ENCODE peak calls at places on chromosomes 13 and 19, in five cellular contexts. One of them, this sample, is unnamed.

GRCh38 chr19:41808663-41809566 is 12.5 kb downstream of the CEACAM3 start:
- DNase-seq in activated CD8-positive, alpha-beta memory T cell treated with anti-CD3 and anti-CD28 coated beads for 48 hours: no peak
- DNase-seq in dorsolateral prefrontal cortex: no peak
- DNase-seq in GM12865: no peak
- DNase-seq in T-helper 9 cell: no peak
- DNase-seq in this sample: no peak

GRCh38 chr13:100244431-100244830 is 155.5 kb downstream of the PCCA start:
- DNase-seq in activated CD8-positive, alpha-beta memory T cell treated with anti-CD3 and anti-CD28 coated beads for 48 hours: no peak
- DNase-seq in dorsolateral prefrontal cortex: no peak
- DNase-seq in GM12865: no peak
- DNase-seq in T-helper 9 cell: no peak
- DNase-seq in this sample: no peak

GRCh38 chr13:100535401-100536135 is 53.0 kb downstream of the GGACT start:
- DNase-seq in activated CD8-positive, alpha-beta memory T cell treated with anti-CD3 and anti-CD28 coated beads for 48 hours: no peak
- DNase-seq in dorsolateral prefrontal cortex: no peak
- DNase-seq in GM12865: no peak
- DNase-seq in T-helper 9 cell: no peak
- DNase-seq in this sample: no peak

GRCh38 chr13:63393112-63393511 is 1977.5 kb upstream of the PCDH20 start:
- DNase-seq in activated CD8-positive, alpha-beta memory T cell treated with anti-CD3 and anti-CD28 coated beads for 48 hours: no peak
- DNase-seq in dorsolateral prefrontal cortex: no peak
- DNase-seq in GM12865: no peak
- DNase-seq in T-helper 9 cell: no peak
- DNase-seq in this sample: no peak

GRCh38 chr13:31528758-31529157 is 210.6 kb upstream of the RXFP2 start:
- DNase-seq in activated CD8-positive, alpha-beta memory T cell treated with anti-CD3 and anti-CD28 coated beads for 48 hours: no peak
- DNase-seq in dorsolateral prefrontal cortex: no peak
- DNase-seq in GM12865: no peak
- DNase-seq in T-helper 9 cell: no peak
- DNase-seq in this sample: no peak

GRCh38 chr19:2385053-2385721 is 25.1 kb downstream of the TMPRSS9 start:
- DNase-seq in activated CD8-positive, alpha-beta memory T cell treated with anti-CD3 and anti-CD28 coated beads for 48 hours: no peak
- DNase-seq in dorsolateral prefrontal cortex: no peak
- DNase-seq in GM12865: no peak
- DNase-seq in T-helper 9 cell: no peak
- DNase-seq in this sample: no peak

GRCh38 chr13:53782400-53783030 is 753.9 kb downstream of the OLFM4 start:
- DNase-seq in activated CD8-positive, alpha-beta memory T cell treated with anti-CD3 and anti-CD28 coated beads for 48 hours: no peak
- DNase-seq in dorsolateral prefrontal cortex: no peak
- DNase-seq in GM12865: peak
- DNase-seq in T-helper 9 cell: no peak
- DNase-seq in this sample: peak

GRCh38 chr13:26839682-26840081 is 79.1 kb upstream of the GPR12 start:
- DNase-seq in activated CD8-positive, alpha-beta memory T cell treated with anti-CD3 and anti-CD28 coated beads for 48 hours: no peak
- DNase-seq in dorsolateral prefrontal cortex: no peak
- DNase-seq in GM12865: no peak
- DNase-seq in T-helper 9 cell: no peak
- DNase-seq in this sample: no peak

GRCh38 chr13:76872686-76873085 is 13.5 kb downstream of the KCTD12 start:
- DNase-seq in activated CD8-positive, alpha-beta memory T cell treated with anti-CD3 and anti-CD28 coated beads for 48 hours: no peak
- DNase-seq in dorsolateral prefrontal cortex: no peak
- DNase-seq in GM12865: no peak
- DNase-seq in T-helper 9 cell: no peak
- DNase-seq in this sample: no peak

GRCh38 chr19:36686365-36687213 is 823 bp upstream of the ZNF567 start:
- DNase-seq in activated CD8-positive, alpha-beta memory T cell treated with anti-CD3 and anti-CD28 coated beads for 48 hours: no peak
- DNase-seq in dorsolateral prefrontal cortex: peak
- DNase-seq in GM12865: no peak
- DNase-seq in T-helper 9 cell: no peak
- DNase-seq in this sample: peak

GRCh38 chr19:4140237-4140711 is 13.2 kb upstream of the CREB3L3 start:
- DNase-seq in activated CD8-positive, alpha-beta memory T cell treated with anti-CD3 and anti-CD28 coated beads for 48 hours: no peak
- DNase-seq in dorsolateral prefrontal cortex: peak
- DNase-seq in GM12865: peak
- DNase-seq in T-helper 9 cell: no peak
- DNase-seq in this sample: peak

GRCh38 chr13:105806335-105806920 is 729.0 kb downstream of the EFNB2 start:
- DNase-seq in activated CD8-positive, alpha-beta memory T cell treated with anti-CD3 and anti-CD28 coated beads for 48 hours: no peak
- DNase-seq in dorsolateral prefrontal cortex: no peak
- DNase-seq in GM12865: no peak
- DNase-seq in T-helper 9 cell: no peak
- DNase-seq in this sample: no peak

GRCh38 chr19:56840452-56841193 is at the start of the genes PEG3 and ZIM2:
- DNase-seq in activated CD8-positive, alpha-beta memory T cell treated with anti-CD3 and anti-CD28 coated beads for 48 hours: no peak
- DNase-seq in dorsolateral prefrontal cortex: peak
- DNase-seq in GM12865: no peak
- DNase-seq in T-helper 9 cell: no peak
- DNase-seq in this sample: peak

GRCh38 chr13:96851856-96852255 is 142.4 kb downstream of the OXGR1 start:
- DNase-seq in activated CD8-positive, alpha-beta memory T cell treated with anti-CD3 and anti-CD28 coated beads for 48 hours: no peak
- DNase-seq in dorsolateral prefrontal cortex: no peak
- DNase-seq in GM12865: no peak
- DNase-seq in T-helper 9 cell: no peak
- DNase-seq in this sample: no peak